ENCODE peak calls at places on chromosomes 6 and 20, in ten cellular contexts. P, H, R, V, T, C, M, G, K and Z are unnamed samples.

GRCh38 chr6:108163267-108163643 is 2.6 kb upstream of the NR2E1 start:
- DNase-seq in T (no peak), V (no peak), G (no peak), P (peak), H (no peak), M (no peak), C (no peak), K (no peak), R (no peak), Z (no peak)

GRCh38 chr6:147769496-147770087 is 261.1 kb downstream of the SAMD5 start:
- DNase-seq in V (no peak), T (no peak), P (no peak), H (no peak), K (no peak), M (no peak), R (no peak), G (no peak), C (no peak), Z (no peak)

GRCh38 chr6:4582506-4582905 is 193.7 kb upstream of the CDYL start:
- DNase-seq in P (no peak), M (no peak), H (peak), T (no peak), V (no peak), R (no peak), K (no peak), C (no peak), G (no peak), Z (no peak)

GRCh38 chr6:37483502-37483901 is 16.2 kb downstream of the CCDC167 start:
- DNase-seq in C (no peak), V (no peak), K (no peak), M (no peak), T (no peak), P (no peak), G (no peak), R (no peak), H (peak), Z (no peak)

GRCh38 chr20:50635676-50636600 is 55.4 kb downstream of the RIPOR3 start:
- DNase-seq in R (peak), M (peak), K (peak), P (peak), C (peak), H (peak), V (peak), T (peak), G (peak), Z (peak)

GRCh38 chr6:32081168-32081624 is 27.9 kb downstream of the TNXB start:
- DNase-seq in H (peak), K (peak), P (no peak), G (peak), C (no peak), V (peak), M (peak), T (no peak), R (no peak), Z (no peak)

GRCh38 chr6:149026530-149026942 is 279.7 kb downstream of the UST start:
- DNase-seq in K (no peak), V (no peak), T (peak), H (no peak), G (no peak), C (peak), M (no peak), R (no peak), P (peak), Z (no peak)

GRCh38 chr20:58718121-58718563 is 25.5 kb downstream of the NPEPL1 start:
- DNase-seq in H (peak), C (no peak), G (peak), R (no peak), K (peak), V (peak), P (no peak), T (no peak), M (peak), Z (peak)

GRCh38 chr6:147205690-147206600 is 1.7 kb downstream of the STXBP5 start:
- DNase-seq in R (no peak), C (no peak), T (no peak), P (peak), V (peak), M (no peak), G (no peak), K (no peak), H (peak), Z (no peak)

GRCh38 chr6:12761376-12762115 is 45.0 kb downstream of the PHACTR1 start:
- DNase-seq in H (no peak), R (no peak), C (no peak), P (peak), T (no peak), G (no peak), V (no peak), M (no peak), K (no peak), Z (no peak)

GRCh38 chr6:48765352-48765961 is 654.5 kb upstream of the PTCHD4 start:
- DNase-seq in C (peak), V (no peak), H (peak), P (peak), R (peak), T (peak), K (no peak), M (peak), G (no peak), Z (no peak)

GRCh38 chr6:37283268-37283667 is 25.3 kb upstream of the TMEM217 start:
- DNase-seq in H (no peak), M (peak), G (no peak), R (no peak), C (no peak), K (no peak), T (no peak), V (no peak), P (no peak), Z (no peak)

GRCh38 chr6:29631860-29632731 is 887 bp downstream of the GABBR1 start:
- DNase-seq in G (peak), V (peak), P (peak), C (peak), T (peak), K (peak), M (peak), R (peak), H (peak), Z (peak)

GRCh38 chr6:36853325-36853724 is 14.1 kb upstream of the CPNE5 start:
- DNase-seq in M (peak), T (peak), K (peak), P (no peak), H (peak), G (no peak), V (no peak), C (no peak), R (no peak), Z (no peak)

GRCh38 chr20:12700701-12701100 is 308.1 kb upstream of the SPTLC3 start:
- DNase-seq in H (no peak), R (no peak), C (no peak), V (no peak), T (no peak), P (no peak), K (no peak), G (no peak), M (no peak), Z (no peak)

GRCh38 chr6:36906539-36906938 is 20.8 kb downstream of the C6orf89 start:
- DNase-seq in T (peak), M (peak), R (peak), H (peak), G (no peak), V (peak), C (peak), P (no peak), K (no peak), Z (no peak)

GRCh38 chr20:313948-314347 is 11.4 kb upstream of the SOX12 start:
- DNase-seq in T (peak), C (no peak), R (no peak), K (no peak), G (no peak), V (no peak), P (peak), H (no peak), M (no peak), Z (no peak)

GRCh38 chr6:106255306-106255705 is 70.3 kb downstream of the ATG5 start:
- DNase-seq in K (no peak), T (no peak), R (no peak), M (no peak), G (no peak), C (no peak), H (no peak), V (no peak), P (no peak), Z (no peak)

GRCh38 chr20:64217539-64217938 is 38.0 kb upstream of the PCMTD2 start:
- DNase-seq in H (no peak), K (no peak), P (no peak), C (no peak), G (no peak), T (no peak), V (no peak), R (no peak), M (no peak), Z (no peak)

GRCh38 chr6:4957521-4958231 is 46.2 kb downstream of the RPP40 start:
- DNase-seq in G (no peak), P (no peak), H (peak), T (peak), R (no peak), C (no peak), K (no peak), M (no peak), V (no peak), Z (no peak)

GRCh38 chr6:150189176-150189575 is 46.3 kb downstream of the PPP1R14C start:
- DNase-seq in K (no peak), H (no peak), C (no peak), P (no peak), M (no peak), V (peak), T (no peak), R (no peak), G (no peak), Z (no peak)

GRCh38 chr20:50412069-50412468 is 98.1 kb upstream of the PTPN1 start:
- DNase-seq in P (no peak), H (no peak), K (no peak), R (no peak), G (no peak), C (peak), T (no peak), V (peak), M (no peak), Z (no peak)

GRCh38 chr6:156061958-156062661 is 606.5 kb upstream of the NOX3 start:
- DNase-seq in C (no peak), M (peak), K (no peak), V (no peak), H (no peak), R (no peak), T (no peak), G (peak), P (no peak), Z (no peak)

GRCh38 chr6:379367-380181 is 12.0 kb upstream of the IRF4 start:
- DNase-seq in K (peak), M (no peak), H (no peak), C (no peak), V (no peak), P (no peak), G (peak), T (no peak), R (no peak), Z (peak)

GRCh38 chr20:10671850-10672578 is 1.8 kb downstream of the JAG1 start:
- DNase-seq in G (peak), T (peak), M (peak), R (peak), C (peak), V (peak), K (peak), P (no peak), H (peak), Z (peak)

GRCh38 chr20:4453369-4453768 is 268.3 kb upstream of the PRND start:
- DNase-seq in T (no peak), M (no peak), G (no peak), V (no peak), K (no peak), P (no peak), H (no peak), C (no peak), R (no peak), Z (no peak)

GRCh38 chr20:19090332-19090731 is 122.1 kb upstream of the SLC24A3 start:
- DNase-seq in C (no peak), P (no peak), V (no peak), T (no peak), K (no peak), G (no peak), R (no peak), M (no peak), H (no peak), Z (no peak)

GRCh38 chr20:18019068-18019467 is 38.6 kb downstream of the OVOL2 start:
- DNase-seq in C (no peak), V (no peak), M (no peak), K (no peak), G (no peak), P (peak), R (no peak), T (no peak), H (no peak), Z (peak)

GRCh38 chr20:56629464-56630085 is 469 bp downstream of the TFAP2C start:
- DNase-seq in V (no peak), P (no peak), M (no peak), C (no peak), H (no peak), G (no peak), T (no peak), R (no peak), K (peak), Z (no peak)
- TF ChIP-seq POLR2A in V (no peak), P (no peak), M (no peak), C (no peak), H (no peak), G (no peak), T (no peak), R (no peak), K (no peak), Z (no peak)

GRCh38 chr6:42338573-42339218 is 113.0 kb downstream of the TRERF1 start:
- DNase-seq in V (no peak), H (no peak), P (peak), T (peak), R (no peak), C (no peak), K (no peak), M (no peak), G (no peak), Z (no peak)
- H3K27ac ChIP-seq in V (no peak), H (no peak), P (peak), T (peak), R (no peak), C (no peak), K (peak), M (no peak), G (no peak), Z (no peak)

DNA sequence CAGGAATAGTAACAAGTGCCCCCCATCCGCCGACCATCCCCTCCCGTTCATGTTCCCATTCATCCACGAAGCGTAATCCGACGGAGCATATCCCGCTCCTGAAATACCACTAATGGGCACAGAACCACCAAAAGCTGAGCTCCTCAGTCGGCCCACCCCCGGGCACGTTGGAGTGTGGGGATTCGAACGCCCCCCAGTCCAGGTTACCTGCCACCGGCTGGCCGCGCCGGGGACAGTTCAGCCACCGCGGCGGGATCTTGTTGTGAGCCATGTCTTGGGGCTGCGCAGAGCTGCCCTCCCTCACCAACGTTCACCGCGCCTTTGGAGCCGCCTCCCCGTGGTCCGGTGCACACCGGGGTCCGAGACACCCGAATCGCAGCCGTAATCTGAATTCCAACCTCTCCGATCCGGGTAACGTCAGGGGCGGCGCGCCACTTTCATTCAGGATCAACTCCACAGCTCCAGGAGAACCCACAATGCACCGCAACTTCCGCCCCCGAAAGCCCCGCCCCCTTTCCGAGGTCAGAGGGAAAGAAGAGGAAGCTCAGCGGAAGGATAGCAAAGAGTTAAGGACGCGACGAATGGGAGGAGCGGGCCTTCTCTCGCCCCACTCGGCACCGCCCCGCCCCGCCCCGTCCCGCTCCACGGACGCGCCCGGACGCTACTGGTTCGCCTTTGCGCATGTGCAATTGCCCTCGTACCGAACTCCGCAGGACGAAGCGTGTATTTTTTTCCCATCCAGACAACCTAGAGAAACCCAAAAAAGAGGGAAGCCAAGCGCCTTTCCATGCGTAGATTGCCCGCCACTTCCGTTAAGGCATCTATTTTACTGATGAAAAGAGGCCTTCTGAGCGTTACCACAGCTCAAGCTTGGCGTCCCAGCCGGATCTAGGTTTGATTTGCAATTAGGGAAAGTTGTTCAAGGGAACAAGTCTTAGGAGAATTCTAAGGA is at the start of gene RNGTT:
- DNase-seq in M (peak), G (peak), P (peak), C (peak), T (peak), K (peak), V (peak), H (peak), R (peak), Z (peak)
- TF ChIP-seq POLR2A in M (peak), G (no peak), P (peak), C (no peak), T (peak), K (peak), V (peak), H (peak), R (no peak), Z (no peak)

DNA sequence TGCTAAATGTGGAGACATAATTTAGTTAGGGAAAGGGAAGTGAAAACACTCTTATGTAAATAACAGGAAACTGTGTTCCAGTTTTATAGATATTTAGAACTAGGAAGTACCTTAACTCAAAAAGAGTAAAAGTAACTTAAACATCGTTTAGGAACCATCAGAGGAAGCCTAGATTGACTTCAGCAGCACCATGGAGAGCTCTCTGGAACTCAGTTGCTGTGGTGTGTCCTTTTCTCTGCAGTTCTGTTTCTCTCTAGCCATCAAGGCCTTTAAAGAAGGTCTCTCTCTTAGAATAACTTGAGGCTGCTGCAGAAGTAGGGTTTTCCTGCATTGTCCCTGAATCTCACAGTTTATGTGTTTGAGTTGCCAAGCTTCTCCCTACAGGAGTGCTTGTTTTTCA is 26.9 kb downstream of the CLVS2 start:
- DNase-seq in T (no peak), H (no peak), C (no peak), G (no peak), V (no peak), R (no peak), M (no peak), P (no peak), K (no peak), Z (no peak)
- H3K27ac ChIP-seq in T (no peak), H (no peak), C (no peak), G (no peak), V (no peak), R (no peak), M (no peak), P (no peak), K (no peak), Z (no peak)

GRCh38 chr6:30749554-30750378 is 5.4 kb upstream of the IER3 start:
- DNase-seq in M (no peak), T (no peak), P (peak), R (peak), K (no peak), V (peak), H (no peak), G (no peak), C (peak), Z (no peak)
- TF ChIP-seq POLR2A in M (no peak), T (no peak), P (no peak), R (no peak), K (no peak), V (peak), H (no peak), G (no peak), C (no peak), Z (no peak)